ENCODE peak calls at places on chromosomes 2 and 18, in six cellular contexts. One of them, this sample, is unnamed.

GRCh38 chr2:166081131-166081632 is 46.6 kb downstream of the SCN1A start:
- ATAC-seq in Right ventricle myocardium superior: no peak
- ATAC-seq in activated CD8-positive, alpha-beta memory T cell treated with anti-CD3 and anti-CD28 coated beads, Interleukin-2, amount 10 ng/mL, durations not matched to agents 7 days and 5 days: no peak
- ATAC-seq in lower lobe of right lung: no peak
- ATAC-seq in central memory CD8-positive, alpha-beta T cell: no peak
- ATAC-seq in CD4-positive, CD25-positive, alpha-beta regulatory T cell: no peak
- ATAC-seq in this sample: no peak

GRCh38 chr18:12057419-12058039 is 36.1 kb upstream of the ANKRD62 start:
- ATAC-seq in lower lobe of right lung: no peak
- ATAC-seq in activated CD8-positive, alpha-beta memory T cell treated with anti-CD3 and anti-CD28 coated beads, Interleukin-2, amount 10 ng/mL, durations not matched to agents 7 days and 5 days: no peak
- ATAC-seq in Right ventricle myocardium superior: no peak
- ATAC-seq in CD4-positive, CD25-positive, alpha-beta regulatory T cell: no peak
- ATAC-seq in central memory CD8-positive, alpha-beta T cell: no peak
- ATAC-seq in this sample: no peak

GRCh38 chr2:54271843-54272600 is 16.0 kb upstream of the TSPYL6 start:
- ATAC-seq in activated CD8-positive, alpha-beta memory T cell treated with anti-CD3 and anti-CD28 coated beads, Interleukin-2, amount 10 ng/mL, durations not matched to agents 7 days and 5 days: no peak
- ATAC-seq in Right ventricle myocardium superior: no peak
- ATAC-seq in lower lobe of right lung: peak; percentile 73
- ATAC-seq in CD4-positive, CD25-positive, alpha-beta regulatory T cell: no peak
- ATAC-seq in central memory CD8-positive, alpha-beta T cell: peak; percentile 49
- ATAC-seq in this sample: peak; percentile 26

GRCh38 chr2:206958236-206958635 is 18.9 kb downstream of the CPO start:
- ATAC-seq in central memory CD8-positive, alpha-beta T cell: no peak
- ATAC-seq in CD4-positive, CD25-positive, alpha-beta regulatory T cell: no peak
- ATAC-seq in lower lobe of right lung: no peak
- ATAC-seq in activated CD8-positive, alpha-beta memory T cell treated with anti-CD3 and anti-CD28 coated beads, Interleukin-2, amount 10 ng/mL, durations not matched to agents 7 days and 5 days: no peak
- ATAC-seq in Right ventricle myocardium superior: no peak
- ATAC-seq in this sample: no peak

GRCh38 chr2:17229414-17229813 is 288.8 kb downstream of the RAD51AP2 start:
- ATAC-seq in lower lobe of right lung: no peak
- ATAC-seq in CD4-positive, CD25-positive, alpha-beta regulatory T cell: no peak
- ATAC-seq in Right ventricle myocardium superior: no peak
- ATAC-seq in central memory CD8-positive, alpha-beta T cell: no peak
- ATAC-seq in activated CD8-positive, alpha-beta memory T cell treated with anti-CD3 and anti-CD28 coated beads, Interleukin-2, amount 10 ng/mL, durations not matched to agents 7 days and 5 days: no peak
- ATAC-seq in this sample: no peak

GRCh38 chr2:15253817-15254216 is 307.3 kb downstream of the NBAS start:
- ATAC-seq in Right ventricle myocardium superior: no peak
- ATAC-seq in central memory CD8-positive, alpha-beta T cell: no peak
- ATAC-seq in activated CD8-positive, alpha-beta memory T cell treated with anti-CD3 and anti-CD28 coated beads, Interleukin-2, amount 10 ng/mL, durations not matched to agents 7 days and 5 days: no peak
- ATAC-seq in CD4-positive, CD25-positive, alpha-beta regulatory T cell: no peak
- ATAC-seq in lower lobe of right lung: no peak
- ATAC-seq in this sample: no peak

GRCh38 chr2:111178730-111179405 is 58.2 kb downstream of the BCL2L11 start:
- ATAC-seq in CD4-positive, CD25-positive, alpha-beta regulatory T cell: no peak
- ATAC-seq in central memory CD8-positive, alpha-beta T cell: no peak
- ATAC-seq in lower lobe of right lung: peak; percentile 11
- ATAC-seq in Right ventricle myocardium superior: no peak
- ATAC-seq in activated CD8-positive, alpha-beta memory T cell treated with anti-CD3 and anti-CD28 coated beads, Interleukin-2, amount 10 ng/mL, durations not matched to agents 7 days and 5 days: no peak
- ATAC-seq in this sample: no peak

GRCh38 chr2:134468776-134469175 is 214.9 kb downstream of the MGAT5 start:
- ATAC-seq in activated CD8-positive, alpha-beta memory T cell treated with anti-CD3 and anti-CD28 coated beads, Interleukin-2, amount 10 ng/mL, durations not matched to agents 7 days and 5 days: no peak
- ATAC-seq in central memory CD8-positive, alpha-beta T cell: no peak
- ATAC-seq in lower lobe of right lung: no peak
- ATAC-seq in Right ventricle myocardium superior: no peak
- ATAC-seq in CD4-positive, CD25-positive, alpha-beta regulatory T cell: no peak
- ATAC-seq in this sample: no peak

GRCh38 chr2:2491964-2492363 is 160.9 kb upstream of the MYT1L start:
- ATAC-seq in lower lobe of right lung: no peak
- ATAC-seq in CD4-positive, CD25-positive, alpha-beta regulatory T cell: no peak
- ATAC-seq in central memory CD8-positive, alpha-beta T cell: no peak
- ATAC-seq in Right ventricle myocardium superior: no peak
- ATAC-seq in activated CD8-positive, alpha-beta memory T cell treated with anti-CD3 and anti-CD28 coated beads, Interleukin-2, amount 10 ng/mL, durations not matched to agents 7 days and 5 days: no peak
- ATAC-seq in this sample: no peak

GRCh38 chr2:114610677-114611076 is 168.2 kb downstream of the DPP10 start:
- ATAC-seq in CD4-positive, CD25-positive, alpha-beta regulatory T cell: no peak
- ATAC-seq in central memory CD8-positive, alpha-beta T cell: no peak
- ATAC-seq in Right ventricle myocardium superior: no peak
- ATAC-seq in lower lobe of right lung: no peak
- ATAC-seq in activated CD8-positive, alpha-beta memory T cell treated with anti-CD3 and anti-CD28 coated beads, Interleukin-2, amount 10 ng/mL, durations not matched to agents 7 days and 5 days: no peak
- ATAC-seq in this sample: no peak

GRCh38 chr2:12448846-12449480 is 267.8 kb upstream of the TRIB2 start:
- ATAC-seq in CD4-positive, CD25-positive, alpha-beta regulatory T cell: no peak
- ATAC-seq in activated CD8-positive, alpha-beta memory T cell treated with anti-CD3 and anti-CD28 coated beads, Interleukin-2, amount 10 ng/mL, durations not matched to agents 7 days and 5 days: no peak
- ATAC-seq in lower lobe of right lung: no peak
- ATAC-seq in Right ventricle myocardium superior: no peak
- ATAC-seq in central memory CD8-positive, alpha-beta T cell: no peak
- ATAC-seq in this sample: peak; percentile 94

GRCh38 chr2:71389379-71390072 is 57.9 kb downstream of the ZNF638 start:
- ATAC-seq in CD4-positive, CD25-positive, alpha-beta regulatory T cell: no peak
- ATAC-seq in activated CD8-positive, alpha-beta memory T cell treated with anti-CD3 and anti-CD28 coated beads, Interleukin-2, amount 10 ng/mL, durations not matched to agents 7 days and 5 days: no peak
- ATAC-seq in Right ventricle myocardium superior: no peak
- ATAC-seq in central memory CD8-positive, alpha-beta T cell: no peak
- ATAC-seq in lower lobe of right lung: no peak
- ATAC-seq in this sample: no peak

GRCh38 chr2:195352581-195352980 is 304.4 kb upstream of the SLC39A10 start:
- ATAC-seq in central memory CD8-positive, alpha-beta T cell: no peak
- ATAC-seq in Right ventricle myocardium superior: no peak
- ATAC-seq in lower lobe of right lung: no peak
- ATAC-seq in activated CD8-positive, alpha-beta memory T cell treated with anti-CD3 and anti-CD28 coated beads, Interleukin-2, amount 10 ng/mL, durations not matched to agents 7 days and 5 days: no peak
- ATAC-seq in CD4-positive, CD25-positive, alpha-beta regulatory T cell: no peak
- ATAC-seq in this sample: no peak

GRCh38 chr2:51409920-51410319 is 378.0 kb upstream of the NRXN1 start:
- ATAC-seq in CD4-positive, CD25-positive, alpha-beta regulatory T cell: no peak
- ATAC-seq in activated CD8-positive, alpha-beta memory T cell treated with anti-CD3 and anti-CD28 coated beads, Interleukin-2, amount 10 ng/mL, durations not matched to agents 7 days and 5 days: no peak
- ATAC-seq in Right ventricle myocardium superior: no peak
- ATAC-seq in central memory CD8-positive, alpha-beta T cell: no peak
- ATAC-seq in lower lobe of right lung: no peak
- ATAC-seq in this sample: no peak

GRCh38 chr2:169302364-169302763 is 60.0 kb downstream of the LRP2 start:
- ATAC-seq in central memory CD8-positive, alpha-beta T cell: no peak
- ATAC-seq in Right ventricle myocardium superior: peak; percentile 70
- ATAC-seq in lower lobe of right lung: no peak
- ATAC-seq in CD4-positive, CD25-positive, alpha-beta regulatory T cell: no peak
- ATAC-seq in activated CD8-positive, alpha-beta memory T cell treated with anti-CD3 and anti-CD28 coated beads, Interleukin-2, amount 10 ng/mL, durations not matched to agents 7 days and 5 days: no peak
- ATAC-seq in this sample: no peak

GRCh38 chr2:105649534-105649933 is 95.2 kb upstream of the NCK2 start:
- ATAC-seq in activated CD8-positive, alpha-beta memory T cell treated with anti-CD3 and anti-CD28 coated beads, Interleukin-2, amount 10 ng/mL, durations not matched to agents 7 days and 5 days: no peak
- ATAC-seq in CD4-positive, CD25-positive, alpha-beta regulatory T cell: no peak
- ATAC-seq in lower lobe of right lung: no peak
- ATAC-seq in central memory CD8-positive, alpha-beta T cell: no peak
- ATAC-seq in Right ventricle myocardium superior: no peak
- ATAC-seq in this sample: no peak

GRCh38 chr18:36544036-36544725 is 246.7 kb downstream of the FHOD3 start:
- ATAC-seq in lower lobe of right lung: peak; percentile 41
- ATAC-seq in Right ventricle myocardium superior: peak; percentile 42
- ATAC-seq in CD4-positive, CD25-positive, alpha-beta regulatory T cell: no peak
- ATAC-seq in central memory CD8-positive, alpha-beta T cell: no peak
- ATAC-seq in activated CD8-positive, alpha-beta memory T cell treated with anti-CD3 and anti-CD28 coated beads, Interleukin-2, amount 10 ng/mL, durations not matched to agents 7 days and 5 days: no peak
- ATAC-seq in this sample: no peak

GRCh38 chr2:165305391-165306096 is 66.3 kb downstream of the SCN2A start:
- ATAC-seq in CD4-positive, CD25-positive, alpha-beta regulatory T cell: no peak
- ATAC-seq in central memory CD8-positive, alpha-beta T cell: no peak
- ATAC-seq in Right ventricle myocardium superior: no peak
- ATAC-seq in lower lobe of right lung: peak; percentile 46
- ATAC-seq in activated CD8-positive, alpha-beta memory T cell treated with anti-CD3 and anti-CD28 coated beads, Interleukin-2, amount 10 ng/mL, durations not matched to agents 7 days and 5 days: no peak
- ATAC-seq in this sample: no peak

GRCh38 chr2:127358971-127359370 is 28.8 kb downstream of the MAP3K2 start:
- ATAC-seq in CD4-positive, CD25-positive, alpha-beta regulatory T cell: no peak
- ATAC-seq in central memory CD8-positive, alpha-beta T cell: no peak
- ATAC-seq in Right ventricle myocardium superior: no peak
- ATAC-seq in activated CD8-positive, alpha-beta memory T cell treated with anti-CD3 and anti-CD28 coated beads, Interleukin-2, amount 10 ng/mL, durations not matched to agents 7 days and 5 days: no peak
- ATAC-seq in lower lobe of right lung: no peak
- ATAC-seq in this sample: no peak

GRCh38 chr2:221444106-221444505 is 128.0 kb downstream of the EPHA4 start:
- ATAC-seq in lower lobe of right lung: no peak
- ATAC-seq in central memory CD8-positive, alpha-beta T cell: no peak
- ATAC-seq in activated CD8-positive, alpha-beta memory T cell treated with anti-CD3 and anti-CD28 coated beads, Interleukin-2, amount 10 ng/mL, durations not matched to agents 7 days and 5 days: no peak
- ATAC-seq in CD4-positive, CD25-positive, alpha-beta regulatory T cell: no peak
- ATAC-seq in Right ventricle myocardium superior: peak; percentile 95
- ATAC-seq in this sample: peak; percentile 90

GRCh38 chr18:78912862-78913261 is 66.8 kb upstream of the SALL3 start:
- ATAC-seq in central memory CD8-positive, alpha-beta T cell: no peak
- ATAC-seq in lower lobe of right lung: no peak
- ATAC-seq in CD4-positive, CD25-positive, alpha-beta regulatory T cell: no peak
- ATAC-seq in Right ventricle myocardium superior: no peak
- ATAC-seq in activated CD8-positive, alpha-beta memory T cell treated with anti-CD3 and anti-CD28 coated beads, Interleukin-2, amount 10 ng/mL, durations not matched to agents 7 days and 5 days: no peak
- ATAC-seq in this sample: no peak

GRCh38 chr18:32078845-32079244 is 12.8 kb upstream of the RNF138 start:
- ATAC-seq in CD4-positive, CD25-positive, alpha-beta regulatory T cell: no peak
- ATAC-seq in Right ventricle myocardium superior: no peak
- ATAC-seq in activated CD8-positive, alpha-beta memory T cell treated with anti-CD3 and anti-CD28 coated beads, Interleukin-2, amount 10 ng/mL, durations not matched to agents 7 days and 5 days: no peak
- ATAC-seq in central memory CD8-positive, alpha-beta T cell: no peak
- ATAC-seq in lower lobe of right lung: no peak
- ATAC-seq in this sample: no peak

GRCh38 chr2:85199692-85200091 is 66.5 kb downstream of the TCF7L1 start:
- ATAC-seq in activated CD8-positive, alpha-beta memory T cell treated with anti-CD3 and anti-CD28 coated beads, Interleukin-2, amount 10 ng/mL, durations not matched to agents 7 days and 5 days: no peak
- ATAC-seq in central memory CD8-positive, alpha-beta T cell: no peak
- ATAC-seq in CD4-positive, CD25-positive, alpha-beta regulatory T cell: no peak
- ATAC-seq in Right ventricle myocardium superior: peak; percentile 74
- ATAC-seq in lower lobe of right lung: no peak
- ATAC-seq in this sample: no peak

GRCh38 chr18:36176177-36176584 is 11.1 kb upstream of the MOCOS start:
- ATAC-seq in central memory CD8-positive, alpha-beta T cell: no peak
- ATAC-seq in CD4-positive, CD25-positive, alpha-beta regulatory T cell: no peak
- ATAC-seq in lower lobe of right lung: no peak
- ATAC-seq in Right ventricle myocardium superior: no peak
- ATAC-seq in activated CD8-positive, alpha-beta memory T cell treated with anti-CD3 and anti-CD28 coated beads, Interleukin-2, amount 10 ng/mL, durations not matched to agents 7 days and 5 days: no peak
- ATAC-seq in this sample: peak; percentile 18

GRCh38 chr2:146130290-146130689 is 1610.4 kb upstream of the ZEB2 start:
- ATAC-seq in CD4-positive, CD25-positive, alpha-beta regulatory T cell: no peak
- ATAC-seq in Right ventricle myocardium superior: no peak
- ATAC-seq in central memory CD8-positive, alpha-beta T cell: no peak
- ATAC-seq in lower lobe of right lung: no peak
- ATAC-seq in activated CD8-positive, alpha-beta memory T cell treated with anti-CD3 and anti-CD28 coated beads, Interleukin-2, amount 10 ng/mL, durations not matched to agents 7 days and 5 days: no peak
- ATAC-seq in this sample: no peak

GRCh38 chr2:189024861-189025618 is 50.9 kb downstream of the COL3A1 start:
- ATAC-seq in activated CD8-positive, alpha-beta memory T cell treated with anti-CD3 and anti-CD28 coated beads, Interleukin-2, amount 10 ng/mL, durations not matched to agents 7 days and 5 days: no peak
- ATAC-seq in CD4-positive, CD25-positive, alpha-beta regulatory T cell: no peak
- ATAC-seq in lower lobe of right lung: no peak
- ATAC-seq in central memory CD8-positive, alpha-beta T cell: no peak
- ATAC-seq in Right ventricle myocardium superior: no peak
- ATAC-seq in this sample: no peak

GRCh38 chr2:174247474-174248186 is 702 bp downstream of the OLA1 start:
- ATAC-seq in CD4-positive, CD25-positive, alpha-beta regulatory T cell: no peak
- ATAC-seq in Right ventricle myocardium superior: peak; percentile 24
- ATAC-seq in lower lobe of right lung: peak; percentile 61
- ATAC-seq in activated CD8-positive, alpha-beta memory T cell treated with anti-CD3 and anti-CD28 coated beads, Interleukin-2, amount 10 ng/mL, durations not matched to agents 7 days and 5 days: no peak
- ATAC-seq in central memory CD8-positive, alpha-beta T cell: no peak
- ATAC-seq in this sample: peak; percentile 0

GRCh38 chr18:49911414-49911813 is 98.1 kb upstream of the ACAA2 start:
- ATAC-seq in lower lobe of right lung: no peak
- ATAC-seq in Right ventricle myocardium superior: no peak
- ATAC-seq in CD4-positive, CD25-positive, alpha-beta regulatory T cell: no peak
- ATAC-seq in central memory CD8-positive, alpha-beta T cell: no peak
- ATAC-seq in activated CD8-positive, alpha-beta memory T cell treated with anti-CD3 and anti-CD28 coated beads, Interleukin-2, amount 10 ng/mL, durations not matched to agents 7 days and 5 days: no peak
- ATAC-seq in this sample: no peak

GRCh38 chr2:187194049-187194448 is 254.0 kb downstream of the CALCRL start:
- ATAC-seq in central memory CD8-positive, alpha-beta T cell: no peak
- ATAC-seq in activated CD8-positive, alpha-beta memory T cell treated with anti-CD3 and anti-CD28 coated beads, Interleukin-2, amount 10 ng/mL, durations not matched to agents 7 days and 5 days: no peak
- ATAC-seq in CD4-positive, CD25-positive, alpha-beta regulatory T cell: no peak
- ATAC-seq in Right ventricle myocardium superior: no peak
- ATAC-seq in lower lobe of right lung: no peak
- ATAC-seq in this sample: no peak

This sample was measured in activated T-helper 17 cell treated with anti-CD3 and anti-CD28 coated beads, Interleukin-2, amount 50 U/mL, for 72 hours.